ENCODE peak calls at places on chromosomes 4 and X, in nine cellular contexts. V, A, E, X, K, U, F, W and I are unnamed samples. For H3K36me3 and H3K4me1, the result is how much of the 10 kb centered on the place peaks cover.

GRCh38 chr4:189396435-189396834 is 544.2 kb upstream of the FRG1 start:
- DNase-seq in V (no peak), A (no peak), E (no peak), X (no peak), K (no peak), U (no peak), F (no peak), W (no peak), I (no peak)

GRCh38 chrX:3743821-3744439 is 30.5 kb upstream of the PRKX start:
- DNase-seq in V (no peak), A (no peak), E (no peak), X (no peak), K (no peak), U (no peak), F (no peak), W (no peak), I (peak)

GRCh38 chr4:2927696-2928075 is 35.5 kb downstream of the NOP14 start:
- DNase-seq in V (no peak), A (peak), E (no peak), X (no peak), K (no peak), U (no peak), F (no peak), W (no peak), I (no peak)

GRCh38 chr4:112938461-112939058 is 110.9 kb upstream of the ANK2 start:
- DNase-seq in V (no peak), A (no peak), E (peak), X (peak), K (no peak), U (peak), F (peak), W (peak), I (peak)

GRCh38 chrX:46340696-46341095 is 204.5 kb downstream of the ZNF674 start:
- DNase-seq in V (no peak), A (no peak), E (no peak), X (no peak), K (no peak), U (no peak), F (no peak), W (no peak), I (no peak)

GRCh38 chrX:19540076-19540475 is 24.8 kb upstream of the MAP3K15 start:
- DNase-seq in V (no peak), A (no peak), E (no peak), X (no peak), K (no peak), U (no peak), F (no peak), W (no peak), I (no peak)

GRCh38 chr4:106358899-106359298 is 9.7 kb downstream of the GIMD1 start:
- DNase-seq in V (no peak), A (no peak), E (peak), X (peak), K (no peak), U (peak), F (no peak), W (no peak), I (no peak)

GRCh38 chr4:3702084-3702521 is 64.1 kb upstream of the ADRA2C start:
- DNase-seq in V (no peak), A (peak), E (no peak), X (no peak), K (no peak), U (no peak), F (no peak), W (no peak), I (no peak)

DNA sequence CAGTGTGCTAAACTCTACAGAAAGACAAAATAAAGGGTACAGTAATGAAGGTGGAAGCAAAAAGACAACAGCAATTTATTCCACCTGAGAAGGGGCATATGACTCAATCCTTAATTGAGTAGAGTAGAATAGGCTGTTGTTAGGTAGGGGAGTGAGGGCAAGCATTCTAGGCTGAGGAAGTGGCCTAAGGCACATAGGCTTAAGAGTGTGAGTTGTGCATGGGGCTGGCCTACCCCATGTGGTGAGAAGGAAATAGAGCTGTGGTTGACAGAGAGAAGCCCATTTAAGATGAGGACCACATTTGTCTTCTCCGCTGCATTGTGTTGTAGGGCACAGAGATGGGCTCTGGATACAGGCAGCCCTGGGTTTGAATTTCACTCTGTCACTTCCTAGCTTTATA is 3.4 kb upstream of the ZCCHC18 start:
- DNase-seq in V (no peak), A (no peak), E (no peak), X (no peak), K (no peak), U (no peak), F (no peak), W (no peak), I (peak)
- H3K4me3 ChIP-seq in V (no peak), A (no peak), E (no peak), X (no peak), K (no peak), U (no peak), F (no peak), W (no peak), I (no peak)

GRCh38 chrX:40709395-40709794 is 25.9 kb downstream of the MED14 start:
- DNase-seq in V (no peak), A (no peak), E (no peak), X (no peak), K (no peak), U (no peak), F (no peak), W (no peak), I (peak)
- H3K36me3 ChIP-seq in V (half or more), A (under half), E (under half), X (under half), K (under half), U (half or more), F (under half), W (half or more), I (under half)

DNA sequence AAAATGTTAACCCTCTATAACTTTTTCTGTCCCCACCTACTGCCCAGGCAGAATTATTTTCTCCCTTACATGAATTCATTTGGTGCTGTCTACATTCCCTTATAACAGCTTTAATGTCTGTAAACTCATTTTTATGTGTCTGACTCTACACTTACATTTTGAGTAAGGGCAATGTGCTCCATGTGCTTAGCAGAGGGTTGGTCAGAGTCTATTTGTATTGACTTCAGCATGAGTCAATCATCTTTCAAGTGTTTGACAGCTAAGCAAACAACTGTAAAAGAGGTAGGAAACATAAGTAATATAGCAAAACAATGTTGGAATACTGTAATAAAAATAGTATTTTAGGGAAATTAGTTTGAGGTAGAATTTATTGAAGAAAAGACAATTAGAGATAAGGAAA is 6.3 kb downstream of the IL15 start:
- DNase-seq in V (no peak), A (no peak), E (no peak), X (peak), K (no peak), U (no peak), F (no peak), W (no peak), I (no peak)
- H3K4me1 ChIP-seq in V (under half), A (under half), E (under half), X (under half), K (under half), U (under half), F (under half), W (under half), I (under half)

GRCh38 chrX:69379412-69379811 is 124.7 kb upstream of the NALF2 start:
- DNase-seq in V (no peak), A (no peak), E (no peak), X (no peak), K (no peak), U (no peak), F (no peak), W (no peak), I (no peak)

GRCh38 chrX:69372435-69372834 is 131.7 kb upstream of the NALF2 start:
- DNase-seq in V (no peak), A (no peak), E (no peak), X (no peak), K (no peak), U (no peak), F (no peak), W (no peak), I (no peak)

GRCh38 chrX:69371159-69371558 is 133.0 kb upstream of the NALF2 start:
- DNase-seq in V (no peak), A (no peak), E (no peak), X (no peak), K (no peak), U (no peak), F (no peak), W (no peak), I (no peak)

GRCh38 chrX:69369999-69370398 is 134.1 kb upstream of the NALF2 start:
- DNase-seq in V (no peak), A (no peak), E (no peak), X (no peak), K (no peak), U (no peak), F (no peak), W (no peak), I (no peak)

DNA sequence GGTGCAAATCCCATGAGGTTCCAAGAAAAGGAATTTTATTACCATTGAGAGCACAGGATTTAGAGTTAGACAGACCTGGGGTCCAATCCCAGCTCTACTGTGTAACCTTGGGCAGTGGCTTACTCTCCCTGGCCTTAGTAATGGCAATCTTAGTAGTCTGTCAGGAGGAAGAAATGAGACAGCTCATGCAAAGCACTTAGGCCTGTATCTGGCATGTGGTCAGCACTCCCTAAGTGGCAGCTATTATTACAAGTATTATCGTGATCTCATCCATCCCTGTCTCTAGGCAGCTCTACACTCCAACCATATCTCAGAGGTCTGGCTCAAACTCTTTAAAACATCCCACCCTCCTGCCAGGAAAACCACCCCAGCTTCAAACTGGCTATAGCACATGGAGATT is 129.6 kb upstream of the NALF2 start:
- DNase-seq in V (peak), A (no peak), E (no peak), X (no peak), K (no peak), U (no peak), F (peak), W (no peak), I (no peak)
- H3K4me3 ChIP-seq in V (no peak), A (no peak), E (no peak), X (no peak), K (no peak), U (no peak), F (no peak), W (no peak), I (no peak)